ENCODE peak calls at places on chromosome 6, in ten cellular contexts. D is activated CD4-positive, CD25-positive, alpha-beta regulatory T cell treated with anti-CD3 and anti-CD28 coated beads, Interleukin-2, amount 50 U/mL, for 72 hours; O is H4; H is Ammon's horn; Y is progenitor cell of endocrine pancreas; G is fibroblast of lung; L is HTR-8/SVneo; B is type B pancreatic cell; C is head of caudate nucleus; W is T-helper 1 cell. U is an unnamed sample.

GRCh38 chr6:90109141-90109540 is 187.5 kb downstream of the BACH2 start:
- DNase-seq in W (no peak), G (no peak), L (no peak), C (no peak), B (no peak), H (no peak), D (no peak), Y (no peak), O (no peak), U (no peak)

GRCh38 chr6:38495922-38496635 is 143.7 kb downstream of the BTBD9 start:
- DNase-seq in C (no peak), W (no peak), H (peak; percentile 47), B (no peak), O (no peak), L (no peak), Y (no peak), D (no peak), G (no peak), U (no peak)

GRCh38 chr6:133623065-133623464 is 265.8 kb upstream of the TCF21 start:
- DNase-seq in D (no peak), L (no peak), G (peak; percentile 79), Y (no peak), B (no peak), C (no peak), O (no peak), H (no peak), W (no peak), U (no peak)

GRCh38 chr6:43779864-43780260 is 9.9 kb downstream of the VEGFA start:
- DNase-seq in H (no peak), B (no peak), O (no peak), L (no peak), D (no peak), Y (no peak), C (no peak), W (no peak), G (no peak), U (no peak)

GRCh38 chr6:130935978-130936377 is 108.8 kb downstream of the SMLR1 start:
- DNase-seq in O (no peak), D (no peak), W (no peak), Y (no peak), B (no peak), G (peak; percentile 17), C (no peak), H (no peak), L (no peak), U (no peak)

GRCh38 chr6:130537447-130537846 is 171.6 kb downstream of the TMEM200A start:
- DNase-seq in G (no peak), L (no peak), O (no peak), D (no peak), H (no peak), C (no peak), W (no peak), Y (no peak), B (no peak), U (no peak)

GRCh38 chr6:159441704-159441981 is 251.4 kb downstream of the SOD2 start:
- DNase-seq in B (no peak), O (no peak), C (no peak), Y (no peak), L (no peak), G (no peak), H (no peak), W (no peak), D (no peak), U (no peak)

GRCh38 chr6:108492131-108492766 is 68.5 kb upstream of the FOXO3 start:
- DNase-seq in H (peak; percentile 82), O (peak; percentile 7), G (peak; percentile 54), Y (no peak), B (no peak), C (no peak), L (peak; percentile 44), W (no peak), D (no peak), U (no peak)